ENCODE peak calls at places on chromosome X, in ten cellular contexts. U is NB4, G is transverse colon, M is spleen, I is IMR-90, X is A549, J is breast epithelium, S is upper lobe of left lung, D is uterus, B is heart left ventricle. Q is an unnamed sample.

GRCh38 chrX:132853040-132853439 is 105.4 kb downstream of the HS6ST2 start:
- DNase-seq in B (no peak), J (no peak), U (peak; percentile 4), I (no peak), D (no peak), S (no peak), G (no peak), M (no peak), X (no peak), Q (no peak)

GRCh38 chrX:13293700-13294099 is 26.2 kb downstream of the ATXN3L start:
- DNase-seq in U (no peak), B (no peak), D (no peak), X (no peak), G (no peak), S (no peak), M (no peak), I (no peak), J (no peak), Q (no peak)

GRCh38 chrX:56726609-56727008 is 2.4 kb upstream of the NBDY start:
- DNase-seq in J (no peak), G (no peak), D (no peak), I (peak; percentile 61), U (peak; percentile 58), S (no peak), M (no peak), B (peak; percentile 6), X (peak; percentile 24), Q (peak; percentile 14)

GRCh38 chrX:100812216-100813158 is 7.7 kb upstream of the CSTF2 start:
- DNase-seq in S (no peak), X (no peak), I (no peak), G (peak; percentile 66), B (no peak), U (no peak), M (no peak), D (no peak), J (no peak), Q (no peak)

GRCh38 chrX:155766321-155766720 is 114.8 kb upstream of the VAMP7 start:
- DNase-seq in J (no peak), I (no peak), G (no peak), M (no peak), X (no peak), S (no peak), U (no peak), B (no peak), D (no peak), Q (no peak)

GRCh38 chrX:112664928-112665327 is 14.8 kb downstream of the LHFPL1 start:
- DNase-seq in I (no peak), D (no peak), S (no peak), J (no peak), M (no peak), X (no peak), U (no peak), B (no peak), G (no peak), Q (no peak)

GRCh38 chrX:130799393-130799792 is 103.6 kb downstream of the ENOX2 start:
- DNase-seq in G (no peak), B (no peak), S (no peak), X (no peak), U (no peak), J (no peak), M (no peak), I (peak; percentile 32), D (no peak), Q (no peak)

GRCh38 chrX:39509157-39509556 is 588.6 kb downstream of the BCOR start:
- DNase-seq in S (no peak), G (no peak), D (no peak), U (no peak), I (no peak), B (no peak), X (no peak), M (no peak), J (no peak), Q (no peak)

GRCh38 chrX:45007598-45007997 is 134.6 kb downstream of the KDM6A start:
- DNase-seq in D (no peak), M (no peak), J (no peak), G (no peak), B (no peak), S (no peak), I (no peak), U (no peak), X (no peak), Q (no peak)

GRCh38 chrX:21963226-21963625 is 22.7 kb downstream of the SMS start:
- DNase-seq in M (no peak), I (no peak), J (no peak), G (no peak), X (no peak), U (no peak), D (no peak), S (no peak), B (no peak), Q (no peak)

GRCh38 chrX:21966866-21967265 is 26.4 kb downstream of the SMS start:
- DNase-seq in G (no peak), D (no peak), S (no peak), B (no peak), X (no peak), M (no peak), U (no peak), J (no peak), I (no peak), Q (no peak)

GRCh38 chrX:21961142-21961541 is 20.6 kb downstream of the SMS start:
- DNase-seq in B (no peak), X (no peak), D (no peak), I (no peak), G (no peak), S (no peak), U (peak; percentile 49), M (no peak), J (no peak), Q (peak; percentile 57)

GRCh38 chrX:21960569-21960968 is 20.1 kb downstream of the SMS start:
- DNase-seq in S (no peak), D (no peak), M (no peak), I (no peak), B (no peak), G (no peak), U (no peak), J (no peak), X (no peak), Q (no peak)

GRCh38 chrX:21963736-21964135 is 23.2 kb downstream of the SMS start:
- DNase-seq in S (peak; percentile 42), D (no peak), U (no peak), G (no peak), X (no peak), M (no peak), J (no peak), B (no peak), I (peak; percentile 44), Q (no peak)
- TF ChIP-seq POLR2A in S (no peak), D (no peak), U (no peak), G (no peak), X (no peak), M (no peak), J (no peak), B (no peak), I (no peak), Q (no peak)

DNA sequence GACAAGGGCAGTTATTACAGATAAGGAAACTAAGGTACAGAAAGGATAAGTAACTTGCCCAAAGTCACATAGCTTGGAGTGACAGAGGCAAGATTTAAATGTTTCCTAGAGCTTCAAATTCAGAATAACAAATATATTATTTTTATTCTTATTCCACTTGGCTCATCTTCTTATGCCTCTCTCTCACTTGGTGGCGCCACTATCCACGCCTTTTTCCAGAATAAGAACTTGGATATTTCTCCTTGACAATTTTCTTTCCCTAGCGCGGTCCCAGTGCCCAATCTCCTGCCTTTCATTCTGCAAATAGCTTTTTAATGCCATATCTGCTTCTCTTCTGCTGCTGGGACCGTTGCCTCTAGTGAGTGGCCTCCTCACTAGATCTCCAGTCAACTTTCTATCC is 78.5 kb downstream of the MSN start:
- DNase-seq in U (peak; percentile 52), X (no peak), S (no peak), D (no peak), M (no peak), I (no peak), J (no peak), B (no peak), G (peak; percentile 34), Q (no peak)
- TF ChIP-seq CTCF in U (peak; percentile 21), X (peak; percentile 20), S (no peak), D (no peak), M (no peak), I (peak; percentile 12), J (no peak), B (no peak), G (peak; percentile 24), Q (no peak)

DNA sequence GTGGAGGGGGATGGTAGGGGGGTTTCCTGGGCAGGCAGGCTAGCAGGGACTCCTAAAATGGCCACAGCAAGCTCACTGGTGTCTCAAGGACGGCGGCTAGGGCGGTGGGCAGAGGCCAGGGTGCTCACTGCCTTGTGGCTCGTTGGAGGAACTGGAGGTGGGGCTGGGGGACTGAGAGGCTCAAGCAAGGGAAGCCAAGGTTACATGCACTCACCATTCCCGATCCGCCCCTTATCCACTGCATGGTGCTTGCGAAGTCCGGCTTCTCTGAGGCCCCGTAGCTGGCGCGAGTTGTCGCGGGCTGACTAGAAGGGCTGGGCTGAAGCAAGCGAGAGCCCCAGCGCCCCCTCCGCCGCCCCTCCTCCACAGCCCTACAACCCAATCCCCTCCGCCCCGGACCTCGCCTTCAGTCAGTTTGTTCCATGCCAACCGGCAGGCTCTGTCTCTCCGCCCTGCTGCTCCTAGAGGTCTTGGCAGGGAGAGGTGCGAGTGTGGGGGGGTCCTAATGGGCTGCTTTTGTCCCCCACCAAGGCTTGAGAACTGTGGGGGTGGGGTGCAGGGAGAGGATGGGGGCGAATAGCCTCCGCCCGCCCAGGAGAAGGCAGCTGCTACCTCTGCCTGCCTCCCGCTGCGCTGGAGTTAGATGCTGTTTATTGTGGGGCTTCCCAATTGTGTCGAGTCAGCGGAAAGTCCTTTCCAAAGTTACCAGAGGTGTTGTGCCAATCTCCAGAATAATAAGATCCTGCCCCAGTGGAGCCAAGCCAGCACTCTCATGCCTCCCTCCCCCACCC is at the start of gene ARHGEF9:
- DNase-seq in J (no peak), M (peak; percentile 76), D (peak; percentile 20), G (peak; percentile 16), I (no peak), S (no peak), X (no peak), U (no peak), B (peak; percentile 12), Q (no peak)
- H3K4me3 ChIP-seq in J (peak within 1 kb of the TSS; percentile 43), M (peak within 1 kb of the TSS; percentile 34), D (peak within 1 kb of the TSS; percentile 30), G (peak within 1 kb of the TSS; percentile 57), I (peak within 1 kb of the TSS; percentile 18), S (peak within 1 kb of the TSS; percentile 24), X (no peak within 1 kb of the TSS), U (no peak within 1 kb of the TSS), B (peak within 1 kb of the TSS; percentile 40), Q (no peak within 1 kb of the TSS)

GRCh38 chrX:68841251-68842049 is 12.6 kb downstream of the EFNB1 start:
- DNase-seq in U (peak; percentile 41), B (no peak), X (no peak), G (peak; percentile 88), J (no peak), M (no peak), D (no peak), S (no peak), I (no peak), Q (no peak)
- TF ChIP-seq POLR2A in U (no peak), B (no peak), X (no peak), G (peak; percentile 51), J (no peak), M (no peak), D (no peak), S (no peak), I (no peak), Q (no peak)